ENCODE peak calls at places on chromosomes 6 and 20, in seven cellular contexts. U, B, T, M, Y, Z and D are unnamed samples.
A peak's percentile ranks its signal among the peaks of the same experiment; 100 is the strongest.

GRCh38 chr6:20723236-20723635 is 189.0 kb downstream of the CDKAL1 start:
- DNase-seq in T (no peak), M (no peak), Y (no peak), U (no peak), Z (no peak), B (no peak), D (no peak)

GRCh38 chr6:40735126-40735920 is 148.2 kb upstream of the LRFN2 start:
- DNase-seq in T (no peak), Z (no peak), B (peak; percentile 70), M (no peak), U (no peak), Y (peak; percentile 5), D (no peak)

GRCh38 chr6:33314943-33315752 is 1.3 kb upstream of the TAPBP start:
- DNase-seq in B (peak; percentile 57), T (peak; percentile 79), M (no peak), Z (no peak), U (no peak), Y (peak; percentile 87), D (no peak)

GRCh38 chr20:34390769-34391447 is 27.8 kb downstream of the ITCH start:
- DNase-seq in Y (peak; percentile 91), M (no peak), T (no peak), U (peak; percentile 88), Z (peak; percentile 2), B (peak; percentile 44), D (peak; percentile 83)

GRCh38 chr6:147285087-147285855 is 81.1 kb downstream of the STXBP5 start:
- DNase-seq in Y (peak; percentile 50), T (no peak), U (peak; percentile 65), M (no peak), Z (no peak), B (peak; percentile 59), D (peak; percentile 58)

GRCh38 chr6:68313911-68314310 is 321.2 kb upstream of the ADGRB3 start:
- DNase-seq in Y (no peak), T (no peak), U (no peak), Z (no peak), B (peak; percentile 39), M (no peak), D (peak; percentile 36)

GRCh38 chr20:51497542-51498467 is 44.7 kb downstream of the NFATC2 start:
- DNase-seq in Y (no peak), U (peak; percentile 31), T (no peak), B (no peak), M (no peak), Z (no peak), D (no peak)

GRCh38 chr6:107124934-107125348 is 9.6 kb upstream of the BEND3 start:
- DNase-seq in Y (peak; percentile 16), U (no peak), Z (peak; percentile 47), M (no peak), T (no peak), B (peak; percentile 44), D (no peak)

GRCh38 chr6:139839506-139840156 is 465.2 kb upstream of the CITED2 start:
- DNase-seq in B (no peak), U (no peak), Y (peak; percentile 98), Z (no peak), M (no peak), T (no peak), D (no peak)

GRCh38 chr20:38229376-38230252 is 30.9 kb downstream of the KIAA1755 start:
- DNase-seq in Y (peak; percentile 57), U (no peak), B (peak; percentile 38), T (no peak), M (no peak), Z (no peak), D (peak; percentile 33)

GRCh38 chr6:140462495-140463311 is 1088.3 kb upstream of the CITED2 start:
- DNase-seq in Y (peak; percentile 97), M (no peak), B (peak; percentile 78), Z (no peak), T (no peak), U (peak; percentile 53), D (peak; percentile 57)

GRCh38 chr6:47034421-47034820 is 7.7 kb downstream of the ADGRF1 start:
- DNase-seq in U (no peak), M (no peak), Y (no peak), B (no peak), T (no peak), Z (no peak), D (no peak)

GRCh38 chr6:149854532-149854931 is 9.6 kb downstream of the LRP11 start:
- DNase-seq in M (no peak), U (no peak), B (no peak), Z (no peak), T (no peak), Y (peak; percentile 82), D (no peak)

GRCh38 chr20:53032021-53033001 is 60.2 kb downstream of the TSHZ2 start:
- DNase-seq in T (no peak), B (no peak), Z (no peak), Y (peak; percentile 84), M (no peak), U (peak; percentile 25), D (peak; percentile 95)

GRCh38 chr6:411402-412145 is 20.0 kb downstream of the IRF4 start:
- DNase-seq in T (no peak), Y (no peak), B (no peak), M (no peak), U (no peak), Z (no peak), D (no peak)

GRCh38 chr6:144678844-144679243 is 393.7 kb downstream of the UTRN start:
- DNase-seq in Y (no peak), Z (no peak), B (no peak), M (no peak), U (peak; percentile 53), T (no peak), D (no peak)

GRCh38 chr20:53148764-53149163 is 176.6 kb downstream of the TSHZ2 start:
- DNase-seq in M (no peak), T (no peak), U (no peak), B (no peak), Y (no peak), Z (no peak), D (peak; percentile 47)

GRCh38 chr20:18174906-18175683 is 37.4 kb downstream of the KAT14 start:
- DNase-seq in T (peak; percentile 30), Z (no peak), Y (no peak), U (no peak), M (no peak), B (peak; percentile 21), D (no peak)

GRCh38 chr6:34295721-34296120 is 46.9 kb upstream of the SMIM29 start:
- DNase-seq in B (no peak), Y (no peak), M (no peak), Z (no peak), T (no peak), U (peak; percentile 69), D (peak; percentile 26)

GRCh38 chr6:11412011-11412424 is 125.5 kb upstream of the TMEM170B start:
- DNase-seq in U (peak; percentile 38), B (peak; percentile 72), Y (peak; percentile 62), M (no peak), Z (no peak), T (no peak), D (peak; percentile 40)

GRCh38 chr6:32105433-32105832 is 3.7 kb downstream of the TNXB start:
- DNase-seq in Y (no peak), T (no peak), Z (no peak), M (no peak), U (peak; percentile 36), B (peak; percentile 35), D (peak; percentile 52)

GRCh38 chr6:133241901-133242760 is 974 bp downstream of the EYA4 start:
- DNase-seq in B (peak; percentile 62), Z (no peak), Y (no peak), M (peak; percentile 46), T (peak; percentile 52), U (peak; percentile 66), D (peak; percentile 60)

GRCh38 chr6:25601797-25602679 is 50.0 kb upstream of the SCGN start:
- DNase-seq in Y (peak; percentile 59), B (peak; percentile 45), U (peak; percentile 67), T (no peak), Z (no peak), M (peak; percentile 27), D (peak; percentile 55)

GRCh38 chr6:82441047-82441770 is 77.6 kb downstream of the TPBG start:
- DNase-seq in M (no peak), Z (no peak), T (no peak), U (no peak), B (peak; percentile 31), Y (no peak), D (peak; percentile 3)

GRCh38 chr6:52167272-52167671 is 18.9 kb upstream of the IL17A start:
- DNase-seq in M (no peak), B (no peak), T (no peak), Y (no peak), U (no peak), Z (no peak), D (no peak)
- H2AK5ac ChIP-seq in M (no peak overlapping the region), B (no peak overlapping the region), T (no peak overlapping the region), Y (no peak overlapping the region), U (no peak overlapping the region), Z (no peak overlapping the region), D (no peak overlapping the region)

GRCh38 chr6:9020001-9020400 is 584.7 kb upstream of the SLC35B3 start:
- DNase-seq in M (no peak), Z (no peak), U (no peak), Y (no peak), B (no peak), T (no peak), D (no peak)
- H3K4me2 ChIP-seq in M (no peak overlapping the region), Z (no peak overlapping the region), U (no peak overlapping the region), Y (no peak overlapping the region), B (no peak overlapping the region), T (no peak overlapping the region), D (no peak overlapping the region)

GRCh38 chr20:7520361-7520760 is 419.9 kb downstream of the HAO1 start:
- DNase-seq in M (no peak), B (no peak), T (no peak), U (no peak), Z (no peak), Y (no peak), D (no peak)

DNA sequence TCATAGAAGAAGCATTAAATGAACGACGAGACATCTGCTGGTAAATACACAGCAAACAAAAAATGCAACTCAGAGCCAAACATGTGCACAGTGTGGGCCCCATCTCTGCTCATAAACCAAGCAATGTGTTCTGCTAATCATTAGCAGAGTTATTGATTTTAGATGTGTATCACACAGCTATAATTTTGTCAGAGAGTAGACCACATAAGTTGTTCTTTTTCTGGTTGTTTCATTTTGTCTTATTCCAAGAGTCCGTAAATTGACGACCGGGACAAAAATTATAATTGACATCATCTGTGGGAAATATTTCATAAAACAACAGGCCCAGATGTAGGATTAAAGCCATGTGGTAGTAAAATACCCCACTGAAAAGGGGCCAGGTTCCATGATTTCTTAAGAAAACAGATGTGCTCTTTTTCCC is 423.6 kb downstream of the HAO1 start:
- DNase-seq in B (no peak), U (no peak), Y (no peak), Z (no peak), M (no peak), T (no peak), D (no peak)
- H3K18ac ChIP-seq in B (no peak overlapping the region), U (no peak overlapping the region), Y (no peak overlapping the region), Z (no peak overlapping the region), M (no peak overlapping the region), T (no peak overlapping the region), D (no peak overlapping the region)

DNA sequence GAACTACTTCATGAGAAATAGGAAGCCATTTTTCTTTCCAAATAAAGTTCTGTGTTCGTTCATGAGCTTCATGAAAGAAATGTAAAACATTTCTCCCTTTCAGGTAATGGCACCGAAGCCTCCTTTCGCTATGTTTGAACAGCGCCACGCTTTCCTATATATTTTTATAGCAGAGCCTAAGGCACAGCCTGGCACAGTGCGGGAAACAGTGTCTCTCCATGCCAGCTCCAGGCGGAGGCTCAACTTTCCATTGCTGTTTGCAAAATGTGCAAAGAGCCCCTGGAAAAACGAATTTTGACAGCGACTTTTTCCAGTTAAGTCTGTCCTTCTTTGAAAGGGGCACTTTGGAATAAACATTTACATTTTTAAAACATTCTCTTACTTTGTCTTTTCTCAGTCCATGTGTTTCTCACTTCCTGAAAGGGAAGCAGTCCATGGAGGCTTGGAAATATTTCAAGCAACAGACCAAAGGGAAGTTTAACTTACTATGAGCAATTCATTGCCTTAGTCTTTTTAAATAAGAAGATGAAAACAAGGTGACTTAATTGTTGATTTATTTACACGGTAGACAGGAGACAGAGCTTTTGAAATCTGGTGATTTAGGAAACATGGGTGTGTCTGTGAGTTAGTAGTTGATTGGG is 736 bp downstream of the CCN6 start:
- DNase-seq in T (no peak), B (no peak), U (peak; percentile 31), M (no peak), Z (no peak), Y (no peak), D (no peak)
- H2AK5ac ChIP-seq in T (no peak overlapping the region), B (no peak overlapping the region), U (no peak overlapping the region), M (no peak overlapping the region), Z (no peak overlapping the region), Y (no peak overlapping the region), D (no peak overlapping the region)